ENCODE peak calls at places on chromosomes 5 and 9, in five cellular contexts. W is transverse colon, I is neural progenitor cell, P is GM23248, J is kidney. H is an unnamed sample.

GRCh38 chr9:121569266-121569648 is 69.6 kb upstream of the GGTA1 start:
- DNase-seq in W (no peak), I (no peak), P (peak), J (no peak), H (no peak)

GRCh38 chr9:114096041-114096511 is 3.0 kb downstream of the KIF12 start:
- DNase-seq in W (no peak), I (peak), P (no peak), J (no peak), H (no peak)

GRCh38 chr9:137276757-137277328 is 683 bp upstream of the TOR4A start:
- DNase-seq in W (peak), I (peak), P (peak), J (peak), H (peak)

GRCh38 chr5:150122158-150122510 is 33.5 kb downstream of the PDGFRB start:
- DNase-seq in W (peak), I (peak), P (peak), J (peak), H (no peak)

GRCh38 chr9:129242191-129242953 is 64.3 kb upstream of the IER5L start:
- DNase-seq in W (no peak), I (no peak), P (no peak), J (peak), H (no peak)

GRCh38 chr5:7849531-7850240 is 1.2 kb downstream of the CFAP90 start:
- DNase-seq in W (no peak), I (peak), P (peak), J (no peak), H (no peak)

GRCh38 chr9:91503650-91504007 is 80.0 kb upstream of the NFIL3 start:
- DNase-seq in W (no peak), I (no peak), P (peak), J (no peak), H (no peak)

GRCh38 chr5:44808435-44809214 is at the start of gene MRPS30:
- DNase-seq in W (peak), I (peak), P (peak), J (peak), H (peak)

GRCh38 chr5:132257131-132258101 is at the start of gene PDLIM4:
- DNase-seq in W (peak), I (peak), P (peak), J (peak), H (peak)

GRCh38 chr9:136326777-136327312 is 494 bp upstream of the GPSM1 start:
- DNase-seq in W (no peak), I (no peak), P (peak), J (peak), H (no peak)

GRCh38 chr5:82104872-82105271 is 133.0 kb downstream of the ATG10 start:
- DNase-seq in W (no peak), I (no peak), P (no peak), J (no peak), H (no peak)

GRCh38 chr9:82036101-82036500 is 47.5 kb downstream of the SPATA31D1 start:
- DNase-seq in W (no peak), I (no peak), P (no peak), J (no peak), H (no peak)

GRCh38 chr9:31776471-31776870 is 608.0 kb upstream of the ACO1 start:
- DNase-seq in W (no peak), I (no peak), P (no peak), J (no peak), H (peak)

GRCh38 chr5:23440703-23441102 is 66.7 kb upstream of the PRDM9 start:
- DNase-seq in W (no peak), I (no peak), P (no peak), J (no peak), H (no peak)

GRCh38 chr5:72166070-72166979 is 59.0 kb downstream of the MAP1B start:
- DNase-seq in W (no peak), I (peak), P (peak), J (peak), H (peak)

GRCh38 chr9:136726631-136727191 is 14.3 kb downstream of the DIPK1B start:
- DNase-seq in W (no peak), I (peak), P (peak), J (no peak), H (no peak)

GRCh38 chr5:146249801-146250200 is 46.4 kb downstream of the RBM27 start:
- DNase-seq in W (no peak), I (no peak), P (no peak), J (no peak), H (no peak)

GRCh38 chr5:16712178-16712577 is 95.4 kb upstream of the RETREG1 start:
- DNase-seq in W (no peak), I (peak), P (no peak), J (no peak), H (no peak)

GRCh38 chr9:37255944-37256862 is 135.8 kb downstream of the ZCCHC7 start:
- DNase-seq in W (no peak), I (no peak), P (no peak), J (no peak), H (no peak)

GRCh38 chr9:37262410-37262809 is 142.0 kb downstream of the ZCCHC7 start:
- DNase-seq in W (no peak), I (peak), P (peak), J (no peak), H (peak)

GRCh38 chr9:37255187-37255586 is 134.8 kb downstream of the ZCCHC7 start:
- DNase-seq in W (no peak), I (no peak), P (no peak), J (no peak), H (no peak)

GRCh38 chr9:37264539-37264938 is 144.2 kb downstream of the ZCCHC7 start:
- DNase-seq in W (no peak), I (no peak), P (no peak), J (no peak), H (no peak)

GRCh38 chr9:37259906-37260305 is 139.5 kb downstream of the ZCCHC7 start:
- DNase-seq in W (no peak), I (no peak), P (no peak), J (peak), H (no peak)
- H3K27ac ChIP-seq in W (no peak), I (no peak), P (no peak), J (no peak), H (no peak)

DNA sequence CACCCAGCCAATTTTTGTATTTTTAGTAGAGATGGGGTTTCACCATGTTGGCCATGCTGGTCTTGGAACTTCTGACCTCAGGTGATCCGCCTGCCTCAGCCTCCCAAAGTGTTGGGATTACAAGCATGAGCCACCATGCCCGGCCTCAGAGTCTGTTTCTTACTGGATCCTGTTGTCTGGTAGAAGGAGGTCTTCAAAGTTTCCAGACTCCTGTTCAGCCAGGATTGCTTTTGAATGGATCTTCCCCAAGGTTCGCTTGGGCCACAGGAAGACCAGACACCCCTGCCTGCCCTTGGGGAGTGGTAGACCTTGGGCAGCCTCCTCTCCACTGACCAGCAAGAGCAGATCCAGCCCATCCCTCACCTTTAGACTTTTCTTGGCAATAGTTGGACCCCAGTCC is 7.6 kb upstream of the LCN2 start:
- DNase-seq in W (no peak), I (no peak), P (no peak), J (peak), H (no peak)
- H3K27ac ChIP-seq in W (no peak), I (no peak), P (no peak), J (no peak), H (no peak)

GRCh38 chr5:181054138-181054537 is 14.1 kb downstream of the BTNL9 start:
- DNase-seq in W (no peak), I (peak), P (no peak), J (no peak), H (no peak)

GRCh38 chr5:181052526-181052927 is 12.5 kb downstream of the BTNL9 start:
- DNase-seq in W (no peak), I (no peak), P (peak), J (no peak), H (no peak)

GRCh38 chr5:181051841-181052525 is 11.9 kb downstream of the BTNL9 start:
- DNase-seq in W (no peak), I (no peak), P (no peak), J (no peak), H (no peak)

GRCh38 chr5:181053760-181054122 is 13.7 kb downstream of the BTNL9 start:
- DNase-seq in W (no peak), I (peak), P (peak), J (no peak), H (no peak)

DNA sequence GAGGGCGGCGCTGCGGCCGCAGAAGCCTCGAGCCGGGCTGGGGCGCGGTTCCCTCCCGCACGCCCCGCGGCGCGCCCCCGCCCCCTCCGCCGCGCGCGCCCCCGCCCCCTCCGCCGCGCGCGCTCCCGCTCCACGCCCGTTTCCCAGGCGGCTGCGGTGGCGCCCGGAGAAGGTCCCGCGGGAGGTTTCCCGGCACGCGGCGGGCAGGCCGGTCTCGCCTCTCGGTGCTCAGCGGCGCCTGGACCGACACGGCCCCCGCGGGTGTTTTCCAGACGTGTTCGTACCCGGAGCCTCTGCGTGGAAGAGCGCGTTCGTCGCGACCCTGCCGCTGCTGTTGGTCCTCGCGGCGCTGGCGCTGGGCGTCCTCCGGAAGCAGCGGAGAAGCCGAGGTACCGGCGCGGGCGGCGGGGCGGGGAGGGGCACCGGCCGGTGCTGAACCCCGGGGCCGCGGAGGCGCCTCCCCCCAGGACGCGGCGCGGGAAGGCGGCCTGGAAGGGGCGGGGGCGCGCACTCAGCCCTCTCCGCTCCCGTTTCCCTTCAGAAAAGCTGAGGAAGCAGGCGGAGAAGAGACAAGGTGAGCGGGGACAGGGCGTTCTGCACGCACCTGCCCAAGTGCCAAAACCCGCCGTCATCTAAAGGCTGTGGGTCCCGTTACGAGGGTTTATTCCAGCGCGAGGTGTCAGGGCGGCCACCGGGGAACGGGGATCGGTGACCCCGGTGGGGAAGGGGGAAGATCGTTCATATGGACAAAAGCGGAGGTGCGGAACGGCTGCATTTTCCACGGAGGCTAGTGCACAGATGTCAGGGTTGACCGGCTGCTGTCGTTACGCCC is 13.1 kb downstream of the BTNL9 start:
- DNase-seq in W (peak), I (peak), P (peak), J (no peak), H (no peak)
- H3K27ac ChIP-seq in W (no peak), I (no peak), P (no peak), J (no peak), H (no peak)

GRCh38 chr5:88883059-88883565 is at the start of gene MEF2C:
- DNase-seq in W (peak), I (peak), P (peak), J (peak), H (peak)

GRCh38 chr5:88884435-88884877 is 1.5 kb upstream of the MEF2C start:
- DNase-seq in W (no peak), I (no peak), P (peak), J (no peak), H (no peak)

GRCh38 chr5:88883566-88884434 is 816 bp upstream of the MEF2C start:
- DNase-seq in W (peak), I (peak), P (peak), J (peak), H (peak)

GRCh38 chr5:88886252-88886651 is 3.3 kb upstream of the MEF2C start:
- DNase-seq in W (no peak), I (no peak), P (no peak), J (no peak), H (no peak)

GRCh38 chr5:88885043-88885442 is 2.1 kb upstream of the MEF2C start:
- DNase-seq in W (no peak), I (no peak), P (peak), J (no peak), H (no peak)
- H3K27ac ChIP-seq in W (peak), I (no peak), P (no peak), J (no peak), H (peak)

DNA sequence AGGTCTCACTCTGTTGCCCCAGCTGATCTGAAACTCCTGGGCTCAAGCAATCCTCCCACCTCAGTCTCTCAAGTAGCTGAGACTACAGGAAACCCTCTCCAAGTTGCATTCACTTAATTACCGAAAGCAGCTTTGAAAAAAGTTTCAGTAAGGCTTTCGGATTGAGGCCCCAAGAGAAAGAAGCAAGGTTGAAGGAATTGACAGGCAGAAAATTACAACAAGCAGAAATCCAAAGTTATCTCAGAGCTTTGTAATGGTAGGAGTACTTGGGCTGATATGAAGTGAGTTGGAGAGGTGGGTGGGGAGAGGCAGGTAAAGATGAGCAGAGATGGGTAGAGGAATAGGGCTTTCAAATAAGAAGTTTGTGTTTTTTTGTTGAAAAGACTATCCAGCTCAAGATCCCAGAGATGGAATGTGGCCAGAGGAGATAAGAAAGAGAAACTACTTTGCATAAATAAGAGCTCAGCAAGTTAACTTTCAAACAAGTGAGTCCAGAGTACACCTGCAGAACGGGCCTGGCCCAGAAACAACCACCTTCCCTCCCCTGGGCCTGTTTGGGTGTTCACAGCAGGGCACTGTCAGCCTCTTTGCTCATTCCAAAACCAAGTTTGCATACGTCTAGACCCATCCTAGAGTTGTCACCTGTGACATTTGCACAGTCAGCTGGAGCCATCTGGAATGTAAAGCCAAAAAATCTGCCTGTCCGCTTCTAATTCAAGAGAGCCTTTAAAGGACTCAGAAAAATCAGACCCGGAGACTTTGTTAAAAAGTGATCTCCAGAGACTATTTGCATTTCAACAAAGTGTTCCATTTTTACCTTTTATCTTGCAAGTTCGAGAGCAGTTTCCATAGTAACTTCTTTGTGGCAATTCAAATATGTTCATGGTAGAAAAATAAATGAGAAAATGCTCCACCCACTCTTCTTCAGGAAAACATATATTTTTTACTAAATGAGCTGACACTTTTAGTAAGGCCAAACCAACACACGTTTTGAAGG is 2.3 kb upstream of the CLINT1 start:
- DNase-seq in W (peak), I (no peak), P (no peak), J (no peak), H (no peak)
- H3K27ac ChIP-seq in W (peak), I (no peak), P (no peak), J (peak), H (no peak)

GRCh38 chr5:134440185-134440755 is 28.6 kb upstream of the CDKN2AIPNL start:
- DNase-seq in W (no peak), I (no peak), P (no peak), J (no peak), H (no peak)
- H3K27ac ChIP-seq in W (no peak), I (no peak), P (no peak), J (no peak), H (no peak)

DNA sequence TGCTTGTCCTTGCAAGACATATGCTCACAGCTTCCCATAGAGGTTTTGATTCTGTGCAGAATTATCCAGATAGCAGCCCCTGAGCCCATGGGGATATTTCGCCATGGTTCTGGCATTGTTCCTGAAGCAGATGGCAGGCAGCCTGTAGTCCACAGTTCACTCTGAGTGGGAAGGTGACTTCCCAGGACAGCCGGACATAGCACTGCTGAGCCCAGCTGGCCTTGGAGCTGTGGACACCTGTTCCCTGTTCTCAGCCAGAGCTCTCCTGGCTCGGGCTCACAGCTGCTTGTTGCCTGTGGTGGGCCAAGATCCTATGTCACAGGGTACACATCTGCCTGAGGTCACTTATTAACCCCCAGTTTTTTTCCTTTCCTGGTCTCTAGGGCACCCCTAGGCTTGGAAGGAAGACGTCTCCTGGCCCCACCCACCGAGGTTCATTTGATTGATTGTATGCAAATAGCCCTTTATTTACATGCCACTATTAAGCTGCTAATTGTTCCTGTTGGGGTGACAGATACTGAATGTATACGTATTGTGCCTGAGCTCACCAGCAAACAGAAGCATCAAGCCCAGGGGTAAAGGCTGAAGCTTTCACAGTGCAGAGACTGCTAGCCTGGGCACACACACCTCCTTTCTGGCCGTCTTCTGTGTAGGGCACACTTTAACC is 96.6 kb upstream of the DMRT1 start:
- DNase-seq in W (peak), I (no peak), P (no peak), J (no peak), H (peak)
- H3K27ac ChIP-seq in W (peak), I (no peak), P (no peak), J (no peak), H (no peak)

GRCh38 chr9:134026981-134027380 is 1.7 kb downstream of the BRD3OS start:
- DNase-seq in W (no peak), I (no peak), P (no peak), J (peak), H (no peak)

GRCh38 chr9:134025606-134026541 is 593 bp downstream of the BRD3OS start:
- DNase-seq in W (peak), I (peak), P (peak), J (no peak), H (peak)

GRCh38 chr9:134026561-134026960 is 1.3 kb downstream of the BRD3OS start:
- DNase-seq in W (peak), I (peak), P (no peak), J (peak), H (peak)

GRCh38 chr9:134024828-134025605 is at the start of gene BRD3OS:
- DNase-seq in W (peak), I (peak), P (peak), J (peak), H (peak)

GRCh38 chr9:134024393-134024792 is 888 bp upstream of the BRD3OS start:
- DNase-seq in W (no peak), I (no peak), P (no peak), J (peak), H (no peak)
- H3K27ac ChIP-seq in W (peak), I (no peak), P (peak), J (no peak), H (peak)

H was measured in adrenal gland.